ENCODE peak calls at places on chromosomes 5 and 9, in nine cellular contexts. O is HAP-1; K is AG08396; Q is foreskin fibroblast; W is uterus; I is tibial artery; M is T-cell; L is A549; N is activated naive CD4-positive, alpha-beta T cell treated with anti-CD3 and anti-CD28 coated beads, Interleukin-2, amount 10 ng/mL, durations not matched to agents 7 days and 5 days. A is an unnamed sample.

GRCh38 chr5:157820593-157821252 is 38.2 kb downstream of the CLINT1 start:
- DNase-seq in O (peak; percentile 67), K (peak; percentile 12), Q (peak; percentile 68), W (no peak), I (no peak), M (no peak), L (peak; percentile 20), N (peak; percentile 25), A (no peak)

GRCh38 chr5:35202319-35203111 is 27.8 kb downstream of the PRLR start:
- DNase-seq in O (peak; percentile 86), K (peak; percentile 42), Q (peak; percentile 70), W (no peak), I (peak; percentile 53), M (peak; percentile 6), L (peak; percentile 42), N (peak; percentile 47), A (peak; percentile 63)

GRCh38 chr5:114223866-114224265 is 138.0 kb upstream of the KCNN2 start:
- DNase-seq in O (peak; percentile 36), K (no peak), Q (no peak), W (no peak), I (no peak), M (no peak), L (no peak), N (no peak), A (no peak)

GRCh38 chr5:113034182-113034773 is 57.7 kb downstream of the DCP2 start:
- DNase-seq in O (no peak), K (peak; percentile 55), Q (peak; percentile 77), W (no peak), I (no peak), M (no peak), L (no peak), N (no peak), A (peak; percentile 92)

GRCh38 chr9:33044162-33044673 is 19.1 kb downstream of the DNAJA1 start:
- DNase-seq in O (no peak), K (peak; percentile 93), Q (peak; percentile 96), W (peak; percentile 85), I (peak; percentile 89), M (peak; percentile 64), L (peak; percentile 87), N (peak; percentile 77), A (peak; percentile 74)

GRCh38 chr5:144125163-144125726 is 45.2 kb downstream of the YIPF5 start:
- DNase-seq in O (peak; percentile 9), K (no peak), Q (peak; percentile 37), W (no peak), I (no peak), M (no peak), L (no peak), N (no peak), A (peak; percentile 22)

GRCh38 chr5:177412603-177413233 is 3.4 kb upstream of the F12 start:
- DNase-seq in O (no peak), K (no peak), Q (no peak), W (no peak), I (no peak), M (no peak), L (no peak), N (no peak), A (no peak)

GRCh38 chr5:98921947-98922508 is 6.8 kb downstream of the CHD1 start:
- DNase-seq in O (no peak), K (no peak), Q (no peak), W (no peak), I (no peak), M (no peak), L (no peak), N (no peak), A (no peak)

GRCh38 chr5:180470966-180471582 is 23.1 kb upstream of the CNOT6 start:
- DNase-seq in O (peak; percentile 79), K (peak; percentile 83), Q (peak; percentile 81), W (peak; percentile 56), I (peak; percentile 51), M (peak; percentile 46), L (peak; percentile 70), N (peak; percentile 65), A (peak; percentile 35)

GRCh38 chr5:124124711-124125229 is 612.8 kb downstream of the CSNK1G3 start:
- DNase-seq in O (no peak), K (no peak), Q (peak; percentile 54), W (no peak), I (no peak), M (no peak), L (no peak), N (no peak), A (no peak)

GRCh38 chr5:59206132-59206581 is 623.3 kb downstream of the RAB3C start:
- DNase-seq in O (no peak), K (no peak), Q (peak; percentile 76), W (no peak), I (no peak), M (no peak), L (no peak), N (no peak), A (peak; percentile 66)

A was measured in HFFc6.